ENCODE peak calls at places on chromosomes 12 and 14, in six cellular contexts. R is CD4-positive, alpha-beta T cell; T is HCT116; X is heart left ventricle; O is omental fat pad; Q is cardiac fibroblast. U is an unnamed sample.

GRCh38 chr14:99350751-99351150 is 78.8 kb upstream of the BCL11B start:
- DNase-seq in X (no peak), R (no peak), T (no peak), Q (no peak), O (no peak), U (no peak)

GRCh38 chr14:64495252-64495651 is 8.4 kb downstream of the ZBTB25 start:
- DNase-seq in O (no peak), Q (no peak), X (no peak), T (no peak), R (no peak), U (no peak)

GRCh38 chr14:104086661-104087461 is 1.4 kb downstream of the ASPG start:
- DNase-seq in O (no peak), X (peak), Q (no peak), R (no peak), T (no peak), U (no peak)

GRCh38 chr14:92596328-92596943 is 82.9 kb downstream of the RIN3 start:
- DNase-seq in Q (no peak), T (no peak), X (no peak), R (no peak), O (no peak), U (no peak)

GRCh38 chr14:20609215-20610001 is 18.2 kb upstream of the RNASE12 start:
- DNase-seq in R (peak), O (no peak), X (peak), T (peak), Q (peak), U (no peak)

GRCh38 chr14:93936245-93936644 is 9.1 kb downstream of the FAM181A start:
- DNase-seq in Q (no peak), R (no peak), X (no peak), T (no peak), O (no peak), U (no peak)

GRCh38 chr12:69338120-69338859 is 9.9 kb upstream of the LYZ start:
- DNase-seq in Q (no peak), R (no peak), O (no peak), X (no peak), T (no peak), U (no peak)

GRCh38 chr14:69156224-69156623 is 3.3 kb upstream of the DCAF5 start:
- DNase-seq in O (no peak), R (no peak), Q (no peak), X (no peak), T (no peak), U (no peak)

GRCh38 chr12:3215410-3215975 is 138.3 kb downstream of the TSPAN9 start:
- DNase-seq in R (no peak), O (no peak), Q (no peak), X (no peak), T (no peak), U (no peak)

GRCh38 chr14:53509845-53510244 is 356.7 kb upstream of the DDHD1 start:
- DNase-seq in O (no peak), X (peak), R (no peak), T (no peak), Q (peak), U (no peak)

GRCh38 chr12:93135286-93136239 is 206.5 kb upstream of the EEA1 start:
- DNase-seq in T (no peak), X (no peak), O (no peak), R (no peak), Q (no peak), U (no peak)

GRCh38 chr14:34425095-34425851 is 36.8 kb downstream of the SPTSSA start:
- DNase-seq in T (no peak), O (no peak), X (no peak), R (no peak), Q (no peak), U (no peak)

GRCh38 chr14:63375772-63376171 is 57.0 kb upstream of the GPHB5 start:
- DNase-seq in T (no peak), R (no peak), X (no peak), O (no peak), Q (peak), U (no peak)

GRCh38 chr12:92036771-92037453 is 108.7 kb downstream of the BTG1 start:
- DNase-seq in R (no peak), Q (peak), X (no peak), T (no peak), O (no peak), U (no peak)

GRCh38 chr14:69013943-69014782 is 35.1 kb upstream of the ACTN1 start:
- DNase-seq in R (no peak), T (no peak), O (no peak), Q (peak), X (peak), U (no peak)

GRCh38 chr12:45232146-45232731 is 16.3 kb downstream of the ANO6 start:
- DNase-seq in T (no peak), R (no peak), X (no peak), O (no peak), Q (peak), U (no peak)

GRCh38 chr14:76929927-76930326 is 98.6 kb downstream of the IRF2BPL start:
- DNase-seq in T (no peak), R (peak), O (no peak), Q (no peak), X (peak), U (no peak)

GRCh38 chr12:106487664-106488063 is 95.1 kb upstream of the RFX4 start:
- DNase-seq in Q (no peak), O (no peak), X (no peak), T (no peak), R (no peak), U (no peak)
- TF ChIP-seq CTCF in Q (no peak), O (no peak), X (no peak), T (no peak), R (no peak), U (no peak)

GRCh38 chr14:36866867-36867266 is 205.2 kb downstream of the PAX9 start:
- DNase-seq in O (no peak), R (no peak), Q (no peak), T (no peak), X (no peak), U (no peak)

GRCh38 chr14:36859119-36859518 is 197.5 kb downstream of the PAX9 start:
- DNase-seq in T (no peak), X (no peak), O (no peak), Q (no peak), R (no peak), U (no peak)

GRCh38 chr14:36857842-36858445 is 196.3 kb downstream of the PAX9 start:
- DNase-seq in O (no peak), T (no peak), Q (no peak), R (no peak), X (no peak), U (no peak)

GRCh38 chr14:36863271-36863670 is 201.6 kb downstream of the PAX9 start:
- DNase-seq in X (no peak), R (no peak), Q (peak), T (no peak), O (no peak), U (no peak)
- TF ChIP-seq CTCF in X (no peak), R (no peak), Q (peak), T (no peak), O (no peak), U (no peak)

DNA sequence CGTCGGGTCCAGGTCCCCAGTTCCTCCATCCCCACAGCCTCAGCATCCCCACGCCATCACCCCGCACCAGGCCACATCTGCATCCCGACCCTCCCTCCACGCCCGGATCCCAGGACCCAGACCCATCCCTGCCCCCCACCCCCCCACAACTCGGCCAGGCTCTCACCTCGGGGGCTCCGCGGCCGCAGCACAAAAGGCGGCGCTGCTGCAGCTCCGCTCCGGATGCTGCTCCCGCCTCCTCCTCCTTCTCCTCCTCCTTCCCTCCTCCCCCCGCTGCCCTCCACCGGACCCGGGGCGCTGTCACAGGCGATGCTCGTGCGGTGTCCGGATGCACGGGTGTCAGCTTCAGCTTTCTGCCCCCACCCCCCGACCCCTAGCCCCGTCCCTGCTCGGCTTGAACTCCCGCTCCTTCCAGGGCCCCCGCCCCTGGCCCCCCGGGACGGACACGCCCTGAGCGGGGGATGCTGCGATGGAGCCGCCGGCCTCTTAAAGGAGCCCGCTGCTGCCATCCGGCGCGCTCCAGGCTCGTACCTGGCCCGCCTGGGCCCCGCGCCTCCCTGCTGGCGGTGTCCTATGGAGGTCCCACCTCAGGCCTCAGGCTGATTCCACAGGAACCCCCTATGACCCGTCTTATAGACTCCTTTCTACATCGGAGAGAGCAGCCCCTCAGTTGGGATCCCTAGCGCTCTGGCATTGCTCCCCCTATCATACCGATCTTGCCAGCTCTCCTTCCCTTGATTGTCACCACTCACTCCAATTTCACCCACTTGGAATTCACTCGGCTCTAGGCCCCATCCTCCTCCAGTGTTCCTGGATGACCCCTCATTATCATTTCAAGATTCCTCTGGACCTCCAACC is at the start of gene MAP3K12:
- DNase-seq in Q (peak), X (peak), T (no peak), O (no peak), R (peak), U (peak)
- TF ChIP-seq CTCF in Q (no peak), X (no peak), T (no peak), O (no peak), R (no peak), U (no peak)

DNA sequence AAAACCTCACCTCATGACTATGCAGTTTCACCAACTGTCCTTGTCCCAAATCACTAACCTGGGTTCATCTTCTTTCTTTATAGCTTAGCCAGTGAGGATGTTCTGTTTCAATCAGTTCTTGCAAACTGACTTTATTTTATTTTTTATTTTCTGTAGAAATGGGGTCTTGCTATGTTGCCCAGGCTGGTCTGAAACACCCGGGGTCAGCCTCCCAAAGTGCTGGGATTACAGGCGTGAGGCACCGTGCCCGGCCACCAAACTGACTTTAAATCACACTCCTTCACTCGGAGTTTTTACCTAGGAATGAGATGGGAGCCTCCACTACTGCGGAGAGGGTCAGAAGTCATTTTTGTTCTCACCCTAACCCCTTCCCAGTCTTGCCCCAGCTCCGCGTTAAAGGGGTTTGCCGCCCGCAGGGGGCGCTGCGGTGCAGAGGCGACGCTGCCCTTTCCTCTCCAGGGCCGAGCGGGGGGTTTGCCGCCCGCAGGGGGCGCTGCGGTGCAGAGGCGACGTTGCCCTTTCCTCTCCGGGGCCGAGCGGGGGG is 7.0 kb upstream of the B4GALNT3 start:
- DNase-seq in Q (no peak), R (peak), X (peak), T (no peak), O (no peak), U (no peak)
- TF ChIP-seq CTCF in Q (no peak), R (no peak), X (no peak), T (no peak), O (no peak), U (peak)

DNA sequence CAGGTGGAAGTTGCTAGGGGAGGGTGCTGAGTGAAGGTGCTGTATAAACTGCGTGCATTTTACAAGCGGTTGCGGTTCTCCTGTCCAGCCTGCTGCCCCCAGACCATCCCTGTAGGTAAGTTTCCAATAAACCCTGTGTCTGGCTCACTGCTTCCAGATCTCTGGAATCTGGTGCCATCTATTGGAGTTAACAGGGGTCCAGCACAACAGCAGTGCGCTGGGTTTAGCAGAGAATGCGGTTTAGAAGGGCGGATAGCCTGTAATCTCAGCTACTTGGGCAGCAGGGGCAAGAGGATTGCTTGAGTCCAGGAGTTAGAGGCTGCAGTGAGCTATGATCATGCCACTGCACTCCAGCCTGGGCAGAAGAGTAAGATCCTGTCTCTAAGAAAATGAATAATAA is 4.9 kb downstream of the AACS start:
- DNase-seq in X (no peak), Q (no peak), O (no peak), T (no peak), R (no peak), U (no peak)
- TF ChIP-seq CTCF in X (no peak), Q (no peak), O (no peak), T (no peak), R (no peak), U (no peak)